ENCODE peak calls at places on chromosomes 3 and 15, in six cellular contexts. One of them, this sample, is unnamed.

GRCh38 chr3:73955671-73956070 is 330.9 kb upstream of the PDZRN3 start:
- DNase-seq in kidney epithelial cell: no peak
- DNase-seq in brain microvascular endothelial cell: no peak
- DNase-seq in MM.1S: no peak
- DNase-seq in fibroblast of pulmonary artery: no peak
- DNase-seq in astrocyte of the spinal cord: no peak
- DNase-seq in this sample: no peak

GRCh38 chr3:60758169-60758568 is 493.1 kb downstream of the FHIT start:
- DNase-seq in kidney epithelial cell: no peak
- DNase-seq in brain microvascular endothelial cell: no peak
- DNase-seq in MM.1S: no peak
- DNase-seq in fibroblast of pulmonary artery: no peak
- DNase-seq in astrocyte of the spinal cord: no peak
- DNase-seq in this sample: no peak

GRCh38 chr3:190385835-190386688 is 1.9 kb upstream of the CLDN16 start:
- DNase-seq in kidney epithelial cell: peak; percentile 94
- DNase-seq in brain microvascular endothelial cell: peak; percentile 97
- DNase-seq in MM.1S: no peak
- DNase-seq in fibroblast of pulmonary artery: peak; percentile 97
- DNase-seq in astrocyte of the spinal cord: peak; percentile 94
- DNase-seq in this sample: peak; percentile 94

GRCh38 chr15:76954744-76955143 is 23.2 kb downstream of the RCN2 start:
- DNase-seq in kidney epithelial cell: no peak
- DNase-seq in brain microvascular endothelial cell: no peak
- DNase-seq in MM.1S: no peak
- DNase-seq in fibroblast of pulmonary artery: no peak
- DNase-seq in astrocyte of the spinal cord: no peak
- DNase-seq in this sample: no peak

GRCh38 chr15:88454867-88455810 is 12.0 kb downstream of the MRPL46 start:
- DNase-seq in kidney epithelial cell: no peak
- DNase-seq in brain microvascular endothelial cell: peak; percentile 46
- DNase-seq in MM.1S: peak; percentile 80
- DNase-seq in fibroblast of pulmonary artery: peak; percentile 79
- DNase-seq in astrocyte of the spinal cord: peak; percentile 62
- DNase-seq in this sample: peak; percentile 75

GRCh38 chr3:133124511-133124910 is 86.3 kb downstream of the TMEM108 start:
- DNase-seq in kidney epithelial cell: no peak
- DNase-seq in brain microvascular endothelial cell: no peak
- DNase-seq in MM.1S: no peak
- DNase-seq in fibroblast of pulmonary artery: peak; percentile 13
- DNase-seq in astrocyte of the spinal cord: peak; percentile 60
- DNase-seq in this sample: no peak

GRCh38 chr15:81163961-81164800 is 30.1 kb downstream of the CFAP161 start:
- DNase-seq in kidney epithelial cell: no peak
- DNase-seq in brain microvascular endothelial cell: peak; percentile 36
- DNase-seq in MM.1S: no peak
- DNase-seq in fibroblast of pulmonary artery: peak; percentile 67
- DNase-seq in astrocyte of the spinal cord: peak; percentile 71
- DNase-seq in this sample: peak; percentile 81

GRCh38 chr3:185746470-185746869 is 78.4 kb downstream of the IGF2BP2 start:
- DNase-seq in kidney epithelial cell: no peak
- DNase-seq in brain microvascular endothelial cell: no peak
- DNase-seq in MM.1S: no peak
- DNase-seq in fibroblast of pulmonary artery: no peak
- DNase-seq in astrocyte of the spinal cord: no peak
- DNase-seq in this sample: no peak

GRCh38 chr15:39273805-39274411 is 307.0 kb upstream of the THBS1 start:
- DNase-seq in kidney epithelial cell: no peak
- DNase-seq in brain microvascular endothelial cell: no peak
- DNase-seq in MM.1S: no peak
- DNase-seq in fibroblast of pulmonary artery: peak; percentile 53
- DNase-seq in astrocyte of the spinal cord: peak; percentile 62
- DNase-seq in this sample: peak; percentile 19

GRCh38 chr3:125437631-125438435 is 62.7 kb upstream of the ZNF148 start:
- DNase-seq in kidney epithelial cell: peak; percentile 9
- DNase-seq in brain microvascular endothelial cell: peak; percentile 47
- DNase-seq in MM.1S: peak; percentile 48
- DNase-seq in fibroblast of pulmonary artery: peak; percentile 63
- DNase-seq in astrocyte of the spinal cord: peak; percentile 36
- DNase-seq in this sample: peak; percentile 21

GRCh38 chr15:43237842-43238470 is 17.1 kb upstream of the EPB42 start:
- DNase-seq in kidney epithelial cell: no peak
- DNase-seq in brain microvascular endothelial cell: no peak
- DNase-seq in MM.1S: no peak
- DNase-seq in fibroblast of pulmonary artery: no peak
- DNase-seq in astrocyte of the spinal cord: no peak
- DNase-seq in this sample: no peak

GRCh38 chr3:41304603-41305002 is 105.3 kb downstream of the CTNNB1 start:
- DNase-seq in kidney epithelial cell: no peak
- DNase-seq in brain microvascular endothelial cell: peak; percentile 35
- DNase-seq in MM.1S: no peak
- DNase-seq in fibroblast of pulmonary artery: peak; percentile 58
- DNase-seq in astrocyte of the spinal cord: peak; percentile 28
- DNase-seq in this sample: peak; percentile 51

GRCh38 chr3:48897401-48898376 is 993 bp downstream of the SLC25A20 start:
- DNase-seq in kidney epithelial cell: no peak
- DNase-seq in brain microvascular endothelial cell: no peak
- DNase-seq in MM.1S: peak; percentile 30
- DNase-seq in fibroblast of pulmonary artery: no peak
- DNase-seq in astrocyte of the spinal cord: no peak
- DNase-seq in this sample: no peak

GRCh38 chr3:47019201-47019600 is 39.7 kb downstream of the NBEAL2 start:
- DNase-seq in kidney epithelial cell: peak; percentile 31
- DNase-seq in brain microvascular endothelial cell: no peak
- DNase-seq in MM.1S: no peak
- DNase-seq in fibroblast of pulmonary artery: no peak
- DNase-seq in astrocyte of the spinal cord: no peak
- DNase-seq in this sample: peak; percentile 37

GRCh38 chr3:13673207-13673606 is 124.3 kb downstream of the FBLN2 start:
- DNase-seq in kidney epithelial cell: no peak
- DNase-seq in brain microvascular endothelial cell: no peak
- DNase-seq in MM.1S: no peak
- DNase-seq in fibroblast of pulmonary artery: no peak
- DNase-seq in astrocyte of the spinal cord: no peak
- DNase-seq in this sample: no peak

GRCh38 chr3:80733522-80734176 is 965.9 kb upstream of the ROBO1 start:
- DNase-seq in kidney epithelial cell: peak; percentile 65
- DNase-seq in brain microvascular endothelial cell: peak; percentile 94
- DNase-seq in MM.1S: no peak
- DNase-seq in fibroblast of pulmonary artery: peak; percentile 95
- DNase-seq in astrocyte of the spinal cord: peak; percentile 92
- DNase-seq in this sample: peak; percentile 29

GRCh38 chr3:48596676-48597407 is 1.7 kb upstream of the COL7A1 start:
- DNase-seq in kidney epithelial cell: no peak
- DNase-seq in brain microvascular endothelial cell: no peak
- DNase-seq in MM.1S: no peak
- DNase-seq in fibroblast of pulmonary artery: no peak
- DNase-seq in astrocyte of the spinal cord: no peak
- DNase-seq in this sample: peak; percentile 23

GRCh38 chr3:106446271-106446670 is 577.5 kb upstream of the CBLB start:
- DNase-seq in kidney epithelial cell: no peak
- DNase-seq in brain microvascular endothelial cell: no peak
- DNase-seq in MM.1S: no peak
- DNase-seq in fibroblast of pulmonary artery: no peak
- DNase-seq in astrocyte of the spinal cord: no peak
- DNase-seq in this sample: no peak
- H3K4me3 ChIP-seq in kidney epithelial cell: no peak overlapping the region
- H3K4me3 ChIP-seq in brain microvascular endothelial cell: no peak overlapping the region
- H3K4me3 ChIP-seq in MM.1S: no peak overlapping the region
- H3K4me3 ChIP-seq in fibroblast of pulmonary artery: no peak overlapping the region
- H3K4me3 ChIP-seq in astrocyte of the spinal cord: no peak overlapping the region
- H3K4me3 ChIP-seq in this sample: no peak overlapping the region

DNA sequence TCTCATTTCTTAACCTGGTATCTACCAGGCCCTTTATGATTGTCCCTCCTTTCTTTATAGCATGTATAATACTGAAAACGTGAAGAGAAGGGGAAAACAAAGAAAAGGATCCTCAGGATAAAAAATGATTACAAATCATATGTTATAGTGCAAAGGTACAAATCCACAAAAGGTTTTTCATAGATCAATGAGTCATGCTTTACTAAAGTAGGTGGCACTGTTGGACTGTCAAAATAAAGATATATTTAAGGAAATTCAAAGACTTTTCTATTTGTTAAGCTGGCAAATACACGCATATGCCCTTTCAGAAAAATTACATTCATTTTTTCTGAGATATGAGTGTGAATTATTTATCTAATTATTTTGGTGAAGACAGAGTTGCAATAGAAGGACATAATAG is 151.6 kb downstream of the CADM2 start:
- DNase-seq in kidney epithelial cell: no peak
- DNase-seq in brain microvascular endothelial cell: no peak
- DNase-seq in MM.1S: no peak
- DNase-seq in fibroblast of pulmonary artery: no peak
- DNase-seq in astrocyte of the spinal cord: no peak
- DNase-seq in this sample: no peak
- TF ChIP-seq CTCF in kidney epithelial cell: no peak
- TF ChIP-seq CTCF in brain microvascular endothelial cell: no peak
- TF ChIP-seq CTCF in MM.1S: no peak
- TF ChIP-seq CTCF in fibroblast of pulmonary artery: no peak
- TF ChIP-seq CTCF in astrocyte of the spinal cord: no peak
- TF ChIP-seq CTCF in this sample: no peak

DNA sequence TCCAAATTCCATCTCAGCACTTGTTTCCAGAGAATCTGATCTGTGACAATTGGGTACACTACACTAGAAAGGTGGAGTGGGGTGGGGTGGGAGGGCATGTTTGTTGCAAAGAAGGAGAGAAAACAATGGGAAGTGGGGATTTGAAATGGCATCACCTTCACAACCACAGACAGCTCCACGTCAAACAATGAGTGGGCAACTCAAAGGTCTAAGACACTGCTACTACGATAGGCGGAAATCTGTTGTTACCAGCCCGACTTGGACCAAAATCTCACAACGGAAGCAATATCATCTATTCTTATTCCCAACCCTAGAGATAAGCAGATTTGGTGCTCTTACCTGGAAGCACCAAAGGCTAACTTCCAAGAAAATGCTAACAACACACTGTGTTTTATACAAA is 3.3 kb downstream of the CYP19A1 start:
- DNase-seq in kidney epithelial cell: no peak
- DNase-seq in brain microvascular endothelial cell: no peak
- DNase-seq in MM.1S: no peak
- DNase-seq in fibroblast of pulmonary artery: no peak
- DNase-seq in astrocyte of the spinal cord: no peak
- DNase-seq in this sample: no peak
- H3K4me3 ChIP-seq in kidney epithelial cell: no peak overlapping the region
- H3K4me3 ChIP-seq in brain microvascular endothelial cell: no peak overlapping the region
- H3K4me3 ChIP-seq in MM.1S: no peak overlapping the region
- H3K4me3 ChIP-seq in fibroblast of pulmonary artery: no peak overlapping the region
- H3K4me3 ChIP-seq in astrocyte of the spinal cord: no peak overlapping the region
- H3K4me3 ChIP-seq in this sample: no peak overlapping the region

GRCh38 chr3:157347577-157348303 is 88.9 kb upstream of the PTX3 start:
- DNase-seq in kidney epithelial cell: no peak
- DNase-seq in brain microvascular endothelial cell: no peak
- DNase-seq in MM.1S: no peak
- DNase-seq in fibroblast of pulmonary artery: no peak
- DNase-seq in astrocyte of the spinal cord: no peak
- DNase-seq in this sample: no peak
- TF ChIP-seq CTCF in kidney epithelial cell: peak; percentile 43
- TF ChIP-seq CTCF in brain microvascular endothelial cell: peak; percentile 62
- TF ChIP-seq CTCF in MM.1S: peak; percentile 37
- TF ChIP-seq CTCF in fibroblast of pulmonary artery: peak; percentile 29
- TF ChIP-seq CTCF in astrocyte of the spinal cord: peak; percentile 33
- TF ChIP-seq CTCF in this sample: peak; percentile 21

This sample was measured in foreskin fibroblast.